ENCODE peak calls at places on chromosomes 5 and 9, in nine cellular contexts. W is mesenchymal stem cell, Q is AG04450, T is Peyer's patch, U is kidney, B is psoas muscle, Y is tibial nerve, H is IMR-90, L is PC-3. N is an unnamed sample.

GRCh38 chr9:70607926-70608325 is 193.5 kb upstream of the KLF9 start:
- DNase-seq in B (no peak), Y (peak; percentile 57), L (no peak), H (no peak), W (no peak), T (no peak), U (no peak), Q (no peak), N (no peak)

GRCh38 chr5:140344683-140345423 is 1.6 kb downstream of the HBEGF start:
- DNase-seq in U (no peak), L (peak; percentile 83), B (peak; percentile 46), Y (no peak), H (peak; percentile 57), W (no peak), T (peak; percentile 68), Q (no peak), N (no peak)

GRCh38 chr5:124584991-124585715 is 161.3 kb downstream of the ZNF608 start:
- DNase-seq in T (no peak), L (no peak), Q (no peak), U (no peak), B (no peak), Y (no peak), H (peak; percentile 31), W (peak; percentile 32), N (no peak)

GRCh38 chr5:174535691-174536090 is 188.7 kb upstream of the MSX2 start:
- DNase-seq in T (no peak), H (peak; percentile 45), B (no peak), U (no peak), Y (no peak), L (peak; percentile 78), Q (no peak), W (peak; percentile 53), N (no peak)

GRCh38 chr5:10201223-10201868 is 48.3 kb downstream of the ATPSCKMT start:
- DNase-seq in Y (no peak), H (peak; percentile 7), L (no peak), T (no peak), B (no peak), U (no peak), W (peak; percentile 4), Q (no peak), N (no peak)

GRCh38 chr5:133396724-133397123 is 215.6 kb downstream of the FSTL4 start:
- DNase-seq in U (no peak), Y (no peak), B (no peak), W (no peak), H (no peak), Q (no peak), L (no peak), T (no peak), N (no peak)

GRCh38 chr9:114180701-114181582 is 25.6 kb downstream of the COL27A1 start:
- DNase-seq in H (peak; percentile 62), T (no peak), U (peak; percentile 81), Q (no peak), L (no peak), B (no peak), Y (no peak), W (peak; percentile 83), N (peak; percentile 74)

GRCh38 chr5:97422678-97423077 is 239.6 kb upstream of the RIOK2 start:
- DNase-seq in L (peak; percentile 8), T (no peak), H (peak; percentile 42), B (no peak), Y (no peak), Q (no peak), U (no peak), W (no peak), N (no peak)

GRCh38 chr9:93451762-93452709 is 551 bp downstream of the FAM120A start:
- DNase-seq in W (peak; percentile 60), T (peak; percentile 81), B (peak; percentile 64), U (peak; percentile 87), Y (peak; percentile 34), H (peak; percentile 33), L (peak; percentile 16), Q (no peak), N (peak; percentile 78)

DNA sequence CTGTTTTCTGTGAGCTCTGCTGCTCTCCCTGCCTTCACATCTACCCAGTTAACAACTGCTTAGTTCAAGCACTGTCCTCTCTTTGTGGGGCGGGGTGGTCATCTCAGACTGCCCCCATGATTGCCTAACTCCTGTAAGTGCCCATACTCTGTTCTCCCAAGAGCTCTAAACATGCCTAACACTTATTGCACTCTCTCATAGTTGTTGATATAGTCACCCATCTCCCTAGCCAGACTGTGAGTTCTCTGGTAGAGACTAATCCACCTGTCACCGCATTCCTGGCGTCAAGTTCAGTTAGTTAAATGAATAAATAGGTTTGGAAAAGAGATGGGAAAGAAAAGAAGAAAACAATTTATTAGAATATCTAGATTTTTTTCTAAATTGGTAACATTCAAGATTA is 18.3 kb upstream of the MUSK start:
- DNase-seq in W (peak; percentile 90), L (peak; percentile 68), Q (peak; percentile 76), T (no peak), U (no peak), Y (no peak), B (peak; percentile 20), H (peak; percentile 93), N (peak; percentile 67)
- H3K27ac ChIP-seq in W (no peak overlapping the region), L (peak overlapping the region; percentile 89), Q (peak overlapping the region; percentile 90), T (peak overlapping the region; percentile 32), U (no peak overlapping the region), Y (peak overlapping the region; percentile 82), B (peak overlapping the region; percentile 31), H (peak overlapping the region; percentile 94), N (peak overlapping the region; percentile 55)

DNA sequence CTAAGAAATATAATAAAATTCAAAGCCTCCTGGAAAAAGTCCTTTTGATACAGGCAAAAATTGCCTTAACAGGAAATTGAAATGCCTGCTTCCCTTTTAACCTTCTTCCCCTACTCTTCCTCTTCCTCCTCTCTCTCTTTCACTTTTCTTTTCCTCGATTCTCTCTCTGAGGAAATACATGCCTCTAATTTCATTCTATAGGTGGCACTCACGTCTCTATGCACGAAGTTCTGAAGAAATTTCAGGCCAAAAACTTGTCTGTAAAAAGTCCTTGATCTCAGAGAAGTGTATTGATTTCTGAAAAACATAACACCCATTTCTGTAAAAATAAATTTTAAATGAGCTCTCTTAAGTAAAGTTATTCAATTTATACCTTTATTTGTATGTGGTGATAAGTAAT is 371.7 kb upstream of the IRX4 start:
- DNase-seq in H (no peak), Y (no peak), U (no peak), B (no peak), W (no peak), L (no peak), Q (no peak), T (no peak), N (no peak)
- H3K9me3 ChIP-seq in H (peaks cover 41% of the 10 kb centered on the region), Y (no peaks in the 10 kb centered on the region), U (no peaks in the 10 kb centered on the region), B (no peaks in the 10 kb centered on the region), W (no peaks in the 10 kb centered on the region), L (no peaks in the 10 kb centered on the region), Q (peaks cover 72% of the 10 kb centered on the region), T (no peaks in the 10 kb centered on the region), N (no peaks in the 10 kb centered on the region)

GRCh38 chr9:104866186-104866585 is 61.8 kb downstream of the ABCA1 start:
- DNase-seq in Q (no peak), Y (no peak), T (no peak), B (no peak), U (no peak), L (peak; percentile 11), W (peak; percentile 61), H (peak; percentile 68), N (no peak)

GRCh38 chr9:104868687-104869404 is 59.1 kb downstream of the ABCA1 start:
- DNase-seq in L (peak; percentile 60), W (peak; percentile 93), B (peak; percentile 72), H (peak; percentile 91), Q (peak; percentile 78), T (no peak), U (peak; percentile 86), Y (peak; percentile 56), N (peak; percentile 88)

GRCh38 chr9:104864675-104865104 is 63.3 kb downstream of the ABCA1 start:
- DNase-seq in Y (peak; percentile 29), L (no peak), W (peak; percentile 83), B (no peak), H (peak; percentile 98), U (no peak), Q (peak; percentile 88), T (no peak), N (no peak)

GRCh38 chr9:104869801-104870200 is 58.2 kb downstream of the ABCA1 start:
- DNase-seq in L (no peak), U (no peak), T (no peak), W (peak; percentile 59), Y (no peak), H (peak; percentile 26), B (no peak), Q (no peak), N (no peak)

DNA sequence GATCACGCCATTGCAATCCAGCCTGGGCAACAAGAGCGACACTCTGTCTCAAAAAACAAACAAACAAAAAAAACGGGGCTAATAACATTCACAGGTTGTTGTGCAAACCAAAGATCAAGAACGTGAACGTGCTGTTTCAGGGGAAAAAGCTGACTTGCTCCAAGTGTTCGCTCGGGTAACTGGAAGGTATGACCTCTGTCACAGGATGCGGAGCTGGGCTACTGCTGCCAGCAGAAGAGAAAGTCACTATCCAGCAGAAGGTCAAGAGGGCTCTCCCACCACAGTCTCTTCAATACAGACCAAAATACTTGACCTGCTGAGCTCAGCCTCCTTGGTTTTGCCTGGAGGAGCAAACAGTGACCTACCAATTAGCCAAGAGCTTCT is 59.7 kb downstream of the ABCA1 start:
- DNase-seq in H (no peak), B (no peak), W (peak; percentile 79), T (no peak), Q (no peak), L (no peak), Y (no peak), U (no peak), N (no peak)
- H3K27ac ChIP-seq in H (peak overlapping the region; percentile 78), B (peak overlapping the region; percentile 81), W (no peak overlapping the region), T (peak overlapping the region; percentile 76), Q (no peak overlapping the region), L (peak overlapping the region; percentile 31), Y (peak overlapping the region; percentile 70), U (no peak overlapping the region), N (peak overlapping the region; percentile 51)

GRCh38 chr5:179115845-179116524 is 55.8 kb downstream of the ZNF354C start:
- DNase-seq in T (no peak), Y (no peak), H (no peak), B (no peak), Q (no peak), U (peak; percentile 43), W (no peak), L (no peak), N (peak; percentile 27)
- H3K9me3 ChIP-seq in T (no peaks in the 10 kb centered on the region), Y (peaks cover 36% of the 10 kb centered on the region), H (peaks cover 36% of the 10 kb centered on the region), B (peaks cover 26% of the 10 kb centered on the region), Q (peaks cover 81% of the 10 kb centered on the region), U (peaks cover 3% of the 10 kb centered on the region), W (peaks cover 46% of the 10 kb centered on the region), L (no peaks in the 10 kb centered on the region), N (peaks cover 17% of the 10 kb centered on the region)

GRCh38 chr5:68533571-68534051 is 318.1 kb downstream of the PIK3R1 start:
- DNase-seq in T (no peak), U (no peak), L (no peak), H (no peak), Q (no peak), W (no peak), B (no peak), Y (no peak), N (no peak)
- H3K27ac ChIP-seq in T (no peak overlapping the region), U (peak overlapping the region; percentile 5), L (no peak overlapping the region), H (no peak overlapping the region), Q (no peak overlapping the region), W (no peak overlapping the region), B (no peak overlapping the region), Y (peak overlapping the region; percentile 79), N (peak overlapping the region; percentile 58)